ENCODE peak calls at places on chromosomes 16 and 17, in eight cellular contexts. N is left ventricle myocardium inferior, L is IMR-90, I is uterus, R is HCT116, C is mammary epithelial cell, X is H9, U is heart left ventricle. P is an unnamed sample. For H3K4me1, the result is how much of the 10 kb centered on the place peaks cover.

GRCh38 chr17:61122356-61122913 is 277.2 kb upstream of the TBX2 start:
- DNase-seq in N (no peak), L (no peak), I (no peak), R (no peak), C (no peak), X (no peak), U (no peak), P (no peak)

GRCh38 chr17:81868674-81869220 is 2.4 kb downstream of the ARHGDIA start:
- DNase-seq in N (no peak), L (peak), I (peak), R (peak), C (peak), X (peak), U (peak), P (no peak)

GRCh38 chr17:70295329-70295728 is 126.0 kb downstream of the KCNJ2 start:
- DNase-seq in N (no peak), L (no peak), I (no peak), R (no peak), C (no peak), X (no peak), U (no peak), P (no peak)

GRCh38 chr17:82648761-82649474 is 674 bp upstream of the WDR45B start:
- DNase-seq in N (peak), L (no peak), I (peak), R (no peak), C (no peak), X (peak), U (peak), P (peak)

GRCh38 chr16:87086575-87086974 is 230.6 kb downstream of the C16orf95 start:
- DNase-seq in N (no peak), L (peak), I (no peak), R (peak), C (no peak), X (no peak), U (no peak), P (no peak)

GRCh38 chr17:19386974-19387920 is at the start of gene MFAP4:
- DNase-seq in N (peak), L (peak), I (peak), R (no peak), C (no peak), X (peak), U (peak), P (no peak)

GRCh38 chr16:89114159-89114981 is 20.7 kb downstream of the ACSF3 start:
- DNase-seq in N (peak), L (no peak), I (no peak), R (no peak), C (no peak), X (peak), U (no peak), P (no peak)

GRCh38 chr17:67323445-67323844 is 42.9 kb downstream of the PSMD12 start:
- DNase-seq in N (no peak), L (no peak), I (no peak), R (no peak), C (no peak), X (peak), U (no peak), P (no peak)

GRCh38 chr16:25828510-25828909 is 136.8 kb downstream of the HS3ST4 start:
- DNase-seq in N (no peak), L (no peak), I (no peak), R (no peak), C (no peak), X (no peak), U (no peak), P (no peak)

GRCh38 chr16:85888405-85889331 is 10.3 kb upstream of the IRF8 start:
- DNase-seq in N (no peak), L (peak), I (no peak), R (no peak), C (peak), X (peak), U (no peak), P (no peak)

GRCh38 chr16:78689536-78689935 is 590.1 kb downstream of the WWOX start:
- DNase-seq in N (no peak), L (no peak), I (no peak), R (no peak), C (no peak), X (no peak), U (no peak), P (no peak)

GRCh38 chr16:609316-609715 is 19.4 kb downstream of the RAB40C start:
- DNase-seq in N (no peak), L (no peak), I (no peak), R (no peak), C (no peak), X (no peak), U (no peak), P (no peak)

GRCh38 chr16:54519161-54519685 is 232.6 kb upstream of the IRX3 start:
- DNase-seq in N (no peak), L (no peak), I (no peak), R (no peak), C (no peak), X (no peak), U (no peak), P (no peak)

GRCh38 chr17:61717352-61717751 is 126.3 kb upstream of the NACA2 start:
- DNase-seq in N (no peak), L (no peak), I (no peak), R (no peak), C (no peak), X (no peak), U (no peak), P (no peak)

GRCh38 chr16:58306327-58306726 is 11.5 kb upstream of the PRSS54 start:
- DNase-seq in N (no peak), L (peak), I (no peak), R (peak), C (peak), X (no peak), U (no peak), P (no peak)

GRCh38 chr17:44741316-44741715 is 17.5 kb upstream of the ADAM11 start:
- DNase-seq in N (no peak), L (no peak), I (no peak), R (no peak), C (no peak), X (no peak), U (no peak), P (no peak)

GRCh38 chr17:520447-521167 is 168.0 kb upstream of the RPH3AL start:
- DNase-seq in N (no peak), L (peak), I (no peak), R (no peak), C (no peak), X (no peak), U (no peak), P (no peak)

GRCh38 chr17:79905832-79906231 is 66.6 kb upstream of the CBX4 start:
- DNase-seq in N (no peak), L (no peak), I (no peak), R (peak), C (no peak), X (no peak), U (no peak), P (no peak)
- TF ChIP-seq CTCF in N (no peak), L (no peak), I (no peak), R (peak), C (no peak), X (peak), U (no peak), P (no peak)

DNA sequence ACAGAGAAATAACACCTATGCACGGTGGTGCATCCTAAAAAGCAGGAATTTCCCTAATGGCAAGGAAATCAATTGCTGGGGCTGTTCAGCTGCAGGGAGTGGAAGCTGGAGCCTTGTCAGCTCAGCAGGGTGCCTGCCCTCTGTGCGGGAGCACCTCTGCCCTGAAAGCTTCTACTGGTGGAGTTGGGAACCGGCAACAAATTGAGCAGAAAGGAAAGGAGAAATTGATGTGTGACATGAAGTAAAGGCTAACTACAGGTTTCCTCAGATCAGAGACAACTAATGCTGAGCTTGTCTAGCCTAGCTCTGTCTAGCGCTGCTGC is 48.2 kb upstream of the SREBF1 start:
- DNase-seq in N (no peak), L (no peak), I (no peak), R (no peak), C (no peak), X (no peak), U (no peak), P (no peak)
- H3K4me1 ChIP-seq in N (under half), L (under half), I (under half), R (under half), C (under half), X (under half), U (under half), P (under half)

GRCh38 chr17:78883533-78884131 is 19.4 kb downstream of the CEP295NL start:
- DNase-seq in N (peak), L (peak), I (peak), R (peak), C (peak), X (peak), U (peak), P (peak)
- TF ChIP-seq CTCF in N (no peak), L (peak), I (no peak), R (no peak), C (peak), X (no peak), U (no peak), P (no peak)

GRCh38 chr17:57539528-57540301 is 205.4 kb downstream of the CCDC182 start:
- DNase-seq in N (no peak), L (no peak), I (no peak), R (no peak), C (no peak), X (no peak), U (no peak), P (no peak)
- H3K4me1 ChIP-seq in N (half or more), L (under half), I (under half), R (under half), C (under half), X (under half), U (half or more), P (under half)